ENCODE peak calls at places on chromosomes 5 and 9, in seven cellular contexts. One of them, this sample, is unnamed.

GRCh38 chr5:62064993-62065392 is 241.0 kb upstream of the KIF2A start:
- DNase-seq in GM12865: no peak
- DNase-seq in osteoblast: no peak
- DNase-seq in transverse colon: no peak
- DNase-seq in GM10248: no peak
- DNase-seq in HL-60: no peak
- DNase-seq in cardiac fibroblast: no peak
- DNase-seq in this sample: no peak

GRCh38 chr5:118529361-118530154 is 458.8 kb downstream of the DTWD2 start:
- DNase-seq in GM12865: no peak
- DNase-seq in GM10248: no peak
- DNase-seq in cardiac fibroblast: no peak
- DNase-seq in HL-60: no peak
- DNase-seq in osteoblast: no peak
- DNase-seq in transverse colon: no peak
- DNase-seq in this sample: no peak

GRCh38 chr5:37494756-37495155 is 115.6 kb downstream of the WDR70 start:
- DNase-seq in GM12865: no peak
- DNase-seq in osteoblast: no peak
- DNase-seq in transverse colon: peak
- DNase-seq in GM10248: no peak
- DNase-seq in cardiac fibroblast: no peak
- DNase-seq in HL-60: no peak
- DNase-seq in this sample: peak

GRCh38 chr9:127112056-127112455 is 10.4 kb downstream of the ANGPTL2 start:
- DNase-seq in osteoblast: no peak
- DNase-seq in cardiac fibroblast: no peak
- DNase-seq in GM10248: no peak
- DNase-seq in transverse colon: no peak
- DNase-seq in HL-60: no peak
- DNase-seq in GM12865: no peak
- DNase-seq in this sample: no peak

GRCh38 chr9:105901514-105902109 is 207.3 kb downstream of the TMEM38B start:
- DNase-seq in GM12865: peak
- DNase-seq in HL-60: peak
- DNase-seq in osteoblast: peak
- DNase-seq in GM10248: peak
- DNase-seq in cardiac fibroblast: peak
- DNase-seq in transverse colon: no peak
- DNase-seq in this sample: no peak

GRCh38 chr5:10875201-10875768 is 114.3 kb upstream of the DAP start:
- DNase-seq in osteoblast: no peak
- DNase-seq in transverse colon: no peak
- DNase-seq in GM10248: no peak
- DNase-seq in cardiac fibroblast: no peak
- DNase-seq in HL-60: no peak
- DNase-seq in GM12865: no peak
- DNase-seq in this sample: no peak

GRCh38 chr9:109411818-109412352 is 86.2 kb downstream of the PTPN3 start:
- DNase-seq in osteoblast: peak
- DNase-seq in transverse colon: no peak
- DNase-seq in cardiac fibroblast: peak
- DNase-seq in HL-60: peak
- DNase-seq in GM10248: peak
- DNase-seq in GM12865: peak
- DNase-seq in this sample: no peak

GRCh38 chr5:98639258-98639657 is 134.2 kb upstream of the RGMB start:
- DNase-seq in cardiac fibroblast: no peak
- DNase-seq in osteoblast: no peak
- DNase-seq in GM12865: no peak
- DNase-seq in HL-60: no peak
- DNase-seq in GM10248: no peak
- DNase-seq in transverse colon: no peak
- DNase-seq in this sample: no peak

GRCh38 chr9:107504585-107505455 is 15.3 kb upstream of the KLF4 start:
- DNase-seq in osteoblast: peak
- DNase-seq in GM12865: no peak
- DNase-seq in transverse colon: peak
- DNase-seq in HL-60: no peak
- DNase-seq in GM10248: no peak
- DNase-seq in cardiac fibroblast: peak
- DNase-seq in this sample: peak

GRCh38 chr9:130432796-130433167 is 12.0 kb upstream of the ASS1 start:
- DNase-seq in transverse colon: no peak
- DNase-seq in GM12865: no peak
- DNase-seq in HL-60: no peak
- DNase-seq in osteoblast: peak
- DNase-seq in GM10248: no peak
- DNase-seq in cardiac fibroblast: no peak
- DNase-seq in this sample: no peak

GRCh38 chr5:96952118-96952750 is 16.4 kb downstream of the LNPEP start:
- DNase-seq in HL-60: no peak
- DNase-seq in transverse colon: no peak
- DNase-seq in GM12865: no peak
- DNase-seq in GM10248: no peak
- DNase-seq in osteoblast: peak
- DNase-seq in cardiac fibroblast: no peak
- DNase-seq in this sample: no peak

GRCh38 chr5:131384616-131385214 is 120.9 kb downstream of the CDC42SE2 start:
- DNase-seq in GM12865: no peak
- DNase-seq in transverse colon: no peak
- DNase-seq in HL-60: no peak
- DNase-seq in GM10248: no peak
- DNase-seq in osteoblast: peak
- DNase-seq in cardiac fibroblast: no peak
- DNase-seq in this sample: no peak

GRCh38 chr9:87810691-87811178 is 71.9 kb upstream of the SPATA31E1 start:
- DNase-seq in HL-60: no peak
- DNase-seq in transverse colon: no peak
- DNase-seq in GM12865: no peak
- DNase-seq in GM10248: no peak
- DNase-seq in osteoblast: no peak
- DNase-seq in cardiac fibroblast: no peak
- DNase-seq in this sample: no peak

DNA sequence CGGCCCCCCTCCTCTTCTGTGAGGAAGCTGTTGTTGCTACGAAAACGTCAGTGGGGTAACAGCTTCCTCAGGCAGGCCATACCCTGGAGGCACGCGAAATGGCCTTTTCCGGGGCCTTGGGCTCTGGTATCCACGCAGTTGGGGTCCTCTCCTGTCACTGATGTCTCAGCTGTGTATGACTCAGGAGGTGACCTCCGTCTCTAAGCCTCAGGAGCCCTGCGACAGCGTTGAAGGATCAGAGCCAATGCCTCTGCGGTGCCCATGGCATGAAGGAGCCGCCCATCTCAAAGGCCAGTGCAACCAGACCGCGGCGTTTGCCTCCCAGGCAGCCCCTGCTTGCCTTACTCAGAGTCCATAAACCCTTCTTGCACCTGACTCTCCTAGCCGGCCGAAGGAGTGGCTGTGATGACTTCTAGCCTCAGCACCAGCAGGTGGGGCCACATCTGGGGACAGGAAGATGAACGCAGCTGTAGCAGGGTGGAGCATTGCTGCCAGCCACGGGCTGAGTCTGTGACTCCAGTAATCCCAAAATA is 1.0 kb upstream of the MXD3 start:
- DNase-seq in HL-60: peak
- DNase-seq in GM12865: peak
- DNase-seq in cardiac fibroblast: no peak
- DNase-seq in GM10248: peak
- DNase-seq in osteoblast: peak
- DNase-seq in transverse colon: peak
- DNase-seq in this sample: no peak
- TF ChIP-seq CTCF in HL-60: no peak
- TF ChIP-seq CTCF in GM12865: no peak
- TF ChIP-seq CTCF in cardiac fibroblast: no peak
- TF ChIP-seq CTCF in GM10248: peak
- TF ChIP-seq CTCF in osteoblast: no peak
- TF ChIP-seq CTCF in transverse colon: no peak
- TF ChIP-seq CTCF in this sample: peak

DNA sequence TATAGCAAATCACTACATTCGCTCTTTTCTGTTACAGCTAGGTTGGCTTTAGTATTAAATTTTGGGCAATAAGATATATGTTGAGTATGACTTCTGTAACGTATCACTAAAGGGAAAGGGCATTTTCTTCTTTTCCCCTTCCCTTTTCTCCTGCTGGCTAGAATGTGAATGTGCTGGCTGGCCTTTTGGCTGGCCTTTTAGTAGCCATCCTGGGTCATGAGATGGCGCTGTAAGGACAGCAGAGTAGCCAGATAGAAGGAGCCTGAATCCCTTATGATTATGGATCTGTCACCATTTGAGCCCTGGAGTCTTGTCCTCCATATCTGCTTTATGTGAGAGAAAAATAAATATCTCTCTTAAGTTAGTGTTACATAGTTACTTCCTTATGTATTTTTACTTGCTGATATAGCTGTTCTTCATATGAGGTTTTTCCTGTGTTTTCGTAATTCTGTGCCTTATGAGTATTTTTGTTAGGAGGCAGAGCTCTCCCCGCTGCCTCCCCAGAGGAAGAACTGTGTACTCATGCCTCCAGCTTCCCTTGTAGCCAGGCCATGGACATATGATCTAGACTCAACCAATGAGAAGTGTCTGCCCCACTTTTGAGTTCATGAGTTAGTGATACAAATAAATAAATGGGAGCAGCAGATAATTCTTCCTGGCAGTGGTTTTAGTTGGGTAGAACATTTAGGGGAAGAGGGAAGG is 65.9 kb downstream of the NDUFAF2 start:
- DNase-seq in GM12865: no peak
- DNase-seq in cardiac fibroblast: peak
- DNase-seq in GM10248: no peak
- DNase-seq in osteoblast: no peak
- DNase-seq in transverse colon: no peak
- DNase-seq in HL-60: no peak
- DNase-seq in this sample: no peak
- TF ChIP-seq CTCF in GM12865: no peak
- TF ChIP-seq CTCF in cardiac fibroblast: peak
- TF ChIP-seq CTCF in GM10248: no peak
- TF ChIP-seq CTCF in osteoblast: peak
- TF ChIP-seq CTCF in transverse colon: no peak
- TF ChIP-seq CTCF in HL-60: no peak
- TF ChIP-seq CTCF in this sample: peak

GRCh38 chr5:71695561-71695960 is 23.5 kb upstream of the CARTPT start:
- DNase-seq in cardiac fibroblast: no peak
- DNase-seq in HL-60: no peak
- DNase-seq in GM10248: no peak
- DNase-seq in transverse colon: no peak
- DNase-seq in osteoblast: no peak
- DNase-seq in GM12865: no peak
- DNase-seq in this sample: no peak

GRCh38 chr5:71700803-71701202 is 18.3 kb upstream of the CARTPT start:
- DNase-seq in transverse colon: no peak
- DNase-seq in HL-60: no peak
- DNase-seq in osteoblast: no peak
- DNase-seq in GM12865: no peak
- DNase-seq in GM10248: no peak
- DNase-seq in cardiac fibroblast: no peak
- DNase-seq in this sample: no peak

GRCh38 chr5:71699751-71700150 is 19.3 kb upstream of the CARTPT start:
- DNase-seq in transverse colon: no peak
- DNase-seq in HL-60: no peak
- DNase-seq in cardiac fibroblast: no peak
- DNase-seq in GM10248: no peak
- DNase-seq in GM12865: no peak
- DNase-seq in osteoblast: peak
- DNase-seq in this sample: no peak

GRCh38 chr5:71699233-71699632 is 19.8 kb upstream of the CARTPT start:
- DNase-seq in cardiac fibroblast: no peak
- DNase-seq in transverse colon: no peak
- DNase-seq in HL-60: no peak
- DNase-seq in GM10248: no peak
- DNase-seq in GM12865: no peak
- DNase-seq in osteoblast: no peak
- DNase-seq in this sample: no peak

GRCh38 chr5:71697967-71698366 is 21.1 kb upstream of the CARTPT start:
- DNase-seq in HL-60: no peak
- DNase-seq in GM12865: no peak
- DNase-seq in osteoblast: no peak
- DNase-seq in GM10248: no peak
- DNase-seq in transverse colon: no peak
- DNase-seq in cardiac fibroblast: no peak
- DNase-seq in this sample: no peak
- TF ChIP-seq CTCF in HL-60: no peak
- TF ChIP-seq CTCF in GM12865: peak
- TF ChIP-seq CTCF in osteoblast: peak
- TF ChIP-seq CTCF in GM10248: no peak
- TF ChIP-seq CTCF in transverse colon: peak
- TF ChIP-seq CTCF in cardiac fibroblast: peak
- TF ChIP-seq CTCF in this sample: peak

GRCh38 chr9:98881356-98881755 is 62.4 kb upstream of the COL15A1 start:
- DNase-seq in cardiac fibroblast: no peak
- DNase-seq in transverse colon: no peak
- DNase-seq in GM12865: no peak
- DNase-seq in GM10248: no peak
- DNase-seq in HL-60: no peak
- DNase-seq in osteoblast: no peak
- DNase-seq in this sample: no peak

GRCh38 chr9:98880311-98881015 is 63.2 kb upstream of the COL15A1 start:
- DNase-seq in GM12865: no peak
- DNase-seq in transverse colon: no peak
- DNase-seq in GM10248: no peak
- DNase-seq in HL-60: no peak
- DNase-seq in osteoblast: no peak
- DNase-seq in cardiac fibroblast: no peak
- DNase-seq in this sample: no peak

GRCh38 chr9:98882569-98882923 is 61.2 kb upstream of the COL15A1 start:
- DNase-seq in transverse colon: no peak
- DNase-seq in GM10248: no peak
- DNase-seq in cardiac fibroblast: no peak
- DNase-seq in osteoblast: no peak
- DNase-seq in GM12865: no peak
- DNase-seq in HL-60: no peak
- DNase-seq in this sample: no peak

GRCh38 chr9:98879958-98880300 is 63.8 kb upstream of the COL15A1 start:
- DNase-seq in cardiac fibroblast: no peak
- DNase-seq in GM12865: no peak
- DNase-seq in osteoblast: no peak
- DNase-seq in HL-60: no peak
- DNase-seq in GM10248: no peak
- DNase-seq in transverse colon: no peak
- DNase-seq in this sample: no peak

DNA sequence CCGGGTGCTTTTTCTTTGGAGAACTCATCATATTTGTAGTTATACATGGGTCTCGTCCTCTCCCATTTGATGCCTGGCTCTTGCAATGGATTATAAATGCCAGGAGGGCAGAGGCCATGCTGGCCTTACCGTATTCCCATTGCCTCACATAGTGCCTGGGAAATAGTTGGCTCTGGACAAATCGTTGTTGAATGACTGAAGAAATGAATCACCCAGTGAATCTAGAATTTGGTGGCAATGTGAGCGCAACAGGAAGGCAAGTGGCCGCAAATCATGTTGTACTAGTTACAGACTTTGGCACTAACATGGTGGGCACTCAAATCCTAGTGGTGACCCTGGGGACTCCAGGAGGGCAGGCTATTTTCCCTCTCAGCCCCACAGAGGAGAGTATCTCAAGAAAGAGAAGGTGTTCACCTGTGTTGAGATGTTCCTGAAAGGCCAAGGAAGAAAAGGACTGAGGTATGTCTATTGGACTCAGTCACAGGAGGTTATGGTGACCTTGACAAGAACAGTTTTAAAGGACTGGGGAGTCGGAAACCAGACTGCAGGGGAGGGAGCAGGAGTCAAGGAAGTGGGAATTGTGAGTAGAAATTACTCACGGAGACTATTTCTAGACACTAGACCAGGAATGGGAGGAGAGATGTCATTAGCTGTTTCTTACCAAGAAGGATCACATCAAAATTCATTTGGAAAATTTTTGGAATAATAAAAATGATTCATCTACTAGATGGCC is 61.7 kb upstream of the COL15A1 start:
- DNase-seq in GM12865: no peak
- DNase-seq in GM10248: no peak
- DNase-seq in osteoblast: no peak
- DNase-seq in HL-60: no peak
- DNase-seq in cardiac fibroblast: no peak
- DNase-seq in transverse colon: no peak
- DNase-seq in this sample: no peak
- TF ChIP-seq CTCF in GM12865: no peak
- TF ChIP-seq CTCF in GM10248: no peak
- TF ChIP-seq CTCF in osteoblast: no peak
- TF ChIP-seq CTCF in HL-60: no peak
- TF ChIP-seq CTCF in cardiac fibroblast: no peak
- TF ChIP-seq CTCF in transverse colon: no peak
- TF ChIP-seq CTCF in this sample: no peak

This sample was measured in epithelial cell of proximal tubule.